ENCODE peak calls at places on chromosomes 6 and 20, in seven cellular contexts. One of them, this sample, is unnamed.

GRCh38 chr6:2626381-2626780 is 124.3 kb downstream of the MYLK4 start:
- DNase-seq in body of pancreas: no peak
- DNase-seq in GM20000: no peak
- DNase-seq in lower lobe of right lung: no peak
- DNase-seq in uterus: no peak
- DNase-seq in dorsolateral prefrontal cortex: no peak
- DNase-seq in activated CD8-positive, alpha-beta T cell treated with anti-CD3 and anti-CD28 coated beads for 36 hours: no peak
- DNase-seq in this sample: no peak

GRCh38 chr6:38337819-38338465 is 301.8 kb downstream of the BTBD9 start:
- DNase-seq in uterus: no peak
- DNase-seq in lower lobe of right lung: no peak
- DNase-seq in activated CD8-positive, alpha-beta T cell treated with anti-CD3 and anti-CD28 coated beads for 36 hours: no peak
- DNase-seq in body of pancreas: no peak
- DNase-seq in GM20000: no peak
- DNase-seq in dorsolateral prefrontal cortex: no peak
- DNase-seq in this sample: no peak

GRCh38 chr6:11196511-11197174 is 35.8 kb downstream of the NEDD9 start:
- DNase-seq in uterus: no peak
- DNase-seq in body of pancreas: no peak
- DNase-seq in GM20000: no peak
- DNase-seq in dorsolateral prefrontal cortex: no peak
- DNase-seq in activated CD8-positive, alpha-beta T cell treated with anti-CD3 and anti-CD28 coated beads for 36 hours: no peak
- DNase-seq in lower lobe of right lung: no peak
- DNase-seq in this sample: no peak

GRCh38 chr20:64055893-64056638 is 6.6 kb upstream of the SOX18 start:
- DNase-seq in body of pancreas: no peak
- DNase-seq in uterus: peak
- DNase-seq in GM20000: no peak
- DNase-seq in activated CD8-positive, alpha-beta T cell treated with anti-CD3 and anti-CD28 coated beads for 36 hours: no peak
- DNase-seq in lower lobe of right lung: peak
- DNase-seq in dorsolateral prefrontal cortex: no peak
- DNase-seq in this sample: no peak

GRCh38 chr6:170139531-170139930 is 151.3 kb downstream of the DLL1 start:
- DNase-seq in body of pancreas: no peak
- DNase-seq in lower lobe of right lung: no peak
- DNase-seq in GM20000: no peak
- DNase-seq in uterus: no peak
- DNase-seq in activated CD8-positive, alpha-beta T cell treated with anti-CD3 and anti-CD28 coated beads for 36 hours: no peak
- DNase-seq in dorsolateral prefrontal cortex: no peak
- DNase-seq in this sample: no peak

GRCh38 chr6:107624541-107624940 is 134.6 kb downstream of the SOBP start:
- DNase-seq in body of pancreas: no peak
- DNase-seq in GM20000: no peak
- DNase-seq in uterus: no peak
- DNase-seq in lower lobe of right lung: no peak
- DNase-seq in activated CD8-positive, alpha-beta T cell treated with anti-CD3 and anti-CD28 coated beads for 36 hours: no peak
- DNase-seq in dorsolateral prefrontal cortex: no peak
- DNase-seq in this sample: no peak

GRCh38 chr6:145964948-145965366 is 799 bp upstream of the SHPRH start:
- DNase-seq in body of pancreas: no peak
- DNase-seq in dorsolateral prefrontal cortex: no peak
- DNase-seq in uterus: no peak
- DNase-seq in GM20000: no peak
- DNase-seq in lower lobe of right lung: no peak
- DNase-seq in activated CD8-positive, alpha-beta T cell treated with anti-CD3 and anti-CD28 coated beads for 36 hours: no peak
- DNase-seq in this sample: no peak

GRCh38 chr6:88760091-88760490 is 203.3 kb downstream of the RNGTT start:
- DNase-seq in dorsolateral prefrontal cortex: no peak
- DNase-seq in body of pancreas: no peak
- DNase-seq in activated CD8-positive, alpha-beta T cell treated with anti-CD3 and anti-CD28 coated beads for 36 hours: no peak
- DNase-seq in GM20000: no peak
- DNase-seq in lower lobe of right lung: no peak
- DNase-seq in uterus: no peak
- DNase-seq in this sample: no peak

GRCh38 chr6:143872211-143872610 is 7.9 kb downstream of the ZC2HC1B start:
- DNase-seq in dorsolateral prefrontal cortex: no peak
- DNase-seq in lower lobe of right lung: no peak
- DNase-seq in GM20000: peak
- DNase-seq in body of pancreas: no peak
- DNase-seq in activated CD8-positive, alpha-beta T cell treated with anti-CD3 and anti-CD28 coated beads for 36 hours: peak
- DNase-seq in uterus: no peak
- DNase-seq in this sample: no peak

GRCh38 chr20:2986466-2986865 is 57.0 kb upstream of the GNRH2 start:
- DNase-seq in dorsolateral prefrontal cortex: no peak
- DNase-seq in uterus: no peak
- DNase-seq in body of pancreas: peak
- DNase-seq in GM20000: no peak
- DNase-seq in activated CD8-positive, alpha-beta T cell treated with anti-CD3 and anti-CD28 coated beads for 36 hours: peak
- DNase-seq in lower lobe of right lung: no peak
- DNase-seq in this sample: no peak

GRCh38 chr20:19539191-19539590 is 218.9 kb upstream of the RIN2 start:
- DNase-seq in GM20000: no peak
- DNase-seq in uterus: no peak
- DNase-seq in dorsolateral prefrontal cortex: no peak
- DNase-seq in body of pancreas: no peak
- DNase-seq in activated CD8-positive, alpha-beta T cell treated with anti-CD3 and anti-CD28 coated beads for 36 hours: no peak
- DNase-seq in lower lobe of right lung: no peak
- DNase-seq in this sample: no peak

GRCh38 chr20:55415567-55416142 is 589.7 kb downstream of the CBLN4 start:
- DNase-seq in activated CD8-positive, alpha-beta T cell treated with anti-CD3 and anti-CD28 coated beads for 36 hours: no peak
- DNase-seq in dorsolateral prefrontal cortex: no peak
- DNase-seq in lower lobe of right lung: no peak
- DNase-seq in GM20000: no peak
- DNase-seq in uterus: no peak
- DNase-seq in body of pancreas: no peak
- DNase-seq in this sample: no peak
- TF ChIP-seq CTCF in activated CD8-positive, alpha-beta T cell treated with anti-CD3 and anti-CD28 coated beads for 36 hours: no peak
- TF ChIP-seq CTCF in dorsolateral prefrontal cortex: peak
- TF ChIP-seq CTCF in lower lobe of right lung: no peak
- TF ChIP-seq CTCF in GM20000: no peak
- TF ChIP-seq CTCF in uterus: peak
- TF ChIP-seq CTCF in body of pancreas: no peak
- TF ChIP-seq CTCF in this sample: peak

GRCh38 chr6:138406443-138406842 is 2.4 kb downstream of the HEBP2 start:
- DNase-seq in activated CD8-positive, alpha-beta T cell treated with anti-CD3 and anti-CD28 coated beads for 36 hours: no peak
- DNase-seq in lower lobe of right lung: no peak
- DNase-seq in dorsolateral prefrontal cortex: no peak
- DNase-seq in GM20000: no peak
- DNase-seq in uterus: no peak
- DNase-seq in body of pancreas: no peak
- DNase-seq in this sample: no peak
- TF ChIP-seq CTCF in activated CD8-positive, alpha-beta T cell treated with anti-CD3 and anti-CD28 coated beads for 36 hours: no peak
- TF ChIP-seq CTCF in lower lobe of right lung: no peak
- TF ChIP-seq CTCF in dorsolateral prefrontal cortex: no peak
- TF ChIP-seq CTCF in GM20000: no peak
- TF ChIP-seq CTCF in uterus: no peak
- TF ChIP-seq CTCF in body of pancreas: no peak
- TF ChIP-seq CTCF in this sample: no peak

GRCh38 chr6:51618563-51618962 is 468.9 kb downstream of the PKHD1 start:
- DNase-seq in lower lobe of right lung: no peak
- DNase-seq in body of pancreas: no peak
- DNase-seq in activated CD8-positive, alpha-beta T cell treated with anti-CD3 and anti-CD28 coated beads for 36 hours: no peak
- DNase-seq in dorsolateral prefrontal cortex: no peak
- DNase-seq in uterus: no peak
- DNase-seq in GM20000: no peak
- DNase-seq in this sample: no peak
- TF ChIP-seq CTCF in lower lobe of right lung: peak
- TF ChIP-seq CTCF in body of pancreas: peak
- TF ChIP-seq CTCF in activated CD8-positive, alpha-beta T cell treated with anti-CD3 and anti-CD28 coated beads for 36 hours: no peak
- TF ChIP-seq CTCF in dorsolateral prefrontal cortex: peak
- TF ChIP-seq CTCF in uterus: no peak
- TF ChIP-seq CTCF in GM20000: no peak
- TF ChIP-seq CTCF in this sample: peak

GRCh38 chr6:25504661-25505060 is 147.4 kb upstream of the SCGN start:
- DNase-seq in dorsolateral prefrontal cortex: no peak
- DNase-seq in uterus: no peak
- DNase-seq in activated CD8-positive, alpha-beta T cell treated with anti-CD3 and anti-CD28 coated beads for 36 hours: no peak
- DNase-seq in body of pancreas: no peak
- DNase-seq in GM20000: no peak
- DNase-seq in lower lobe of right lung: no peak
- DNase-seq in this sample: no peak

GRCh38 chr6:25508051-25508450 is 144.0 kb upstream of the SCGN start:
- DNase-seq in uterus: no peak
- DNase-seq in dorsolateral prefrontal cortex: no peak
- DNase-seq in body of pancreas: peak
- DNase-seq in lower lobe of right lung: no peak
- DNase-seq in GM20000: no peak
- DNase-seq in activated CD8-positive, alpha-beta T cell treated with anti-CD3 and anti-CD28 coated beads for 36 hours: no peak
- DNase-seq in this sample: no peak

GRCh38 chr6:25511386-25511785 is 140.6 kb upstream of the SCGN start:
- DNase-seq in dorsolateral prefrontal cortex: no peak
- DNase-seq in GM20000: no peak
- DNase-seq in body of pancreas: no peak
- DNase-seq in uterus: no peak
- DNase-seq in lower lobe of right lung: no peak
- DNase-seq in activated CD8-positive, alpha-beta T cell treated with anti-CD3 and anti-CD28 coated beads for 36 hours: no peak
- DNase-seq in this sample: no peak

GRCh38 chr6:25503686-25504085 is 148.3 kb upstream of the SCGN start:
- DNase-seq in GM20000: no peak
- DNase-seq in lower lobe of right lung: no peak
- DNase-seq in uterus: no peak
- DNase-seq in activated CD8-positive, alpha-beta T cell treated with anti-CD3 and anti-CD28 coated beads for 36 hours: no peak
- DNase-seq in body of pancreas: no peak
- DNase-seq in dorsolateral prefrontal cortex: no peak
- DNase-seq in this sample: no peak

DNA sequence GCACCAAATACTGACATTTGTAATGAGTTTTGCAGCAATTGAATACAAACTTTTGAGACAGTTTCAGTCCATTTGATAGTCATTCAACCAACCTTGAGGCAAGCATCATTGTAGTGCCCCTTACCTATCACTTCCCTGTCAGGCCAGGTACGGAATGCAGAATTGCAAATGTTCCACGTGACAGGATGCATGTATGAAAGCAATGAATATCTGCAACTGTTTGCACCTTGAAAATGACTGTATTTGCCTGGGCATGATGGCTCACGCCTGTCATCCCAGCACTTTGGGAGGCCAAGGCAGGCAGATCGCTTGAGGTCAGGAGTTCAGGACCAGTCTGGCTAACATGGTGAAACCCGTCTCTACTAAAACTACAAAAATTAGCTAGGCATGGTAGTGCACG is 146.0 kb upstream of the SCGN start:
- DNase-seq in dorsolateral prefrontal cortex: no peak
- DNase-seq in GM20000: no peak
- DNase-seq in lower lobe of right lung: no peak
- DNase-seq in body of pancreas: no peak
- DNase-seq in activated CD8-positive, alpha-beta T cell treated with anti-CD3 and anti-CD28 coated beads for 36 hours: no peak
- DNase-seq in uterus: no peak
- DNase-seq in this sample: no peak
- TF ChIP-seq CTCF in dorsolateral prefrontal cortex: no peak
- TF ChIP-seq CTCF in GM20000: no peak
- TF ChIP-seq CTCF in lower lobe of right lung: no peak
- TF ChIP-seq CTCF in body of pancreas: no peak
- TF ChIP-seq CTCF in activated CD8-positive, alpha-beta T cell treated with anti-CD3 and anti-CD28 coated beads for 36 hours: no peak
- TF ChIP-seq CTCF in uterus: no peak
- TF ChIP-seq CTCF in this sample: no peak

GRCh38 chr6:33314943-33315752 is 1.3 kb upstream of the TAPBP start:
- DNase-seq in uterus: no peak
- DNase-seq in activated CD8-positive, alpha-beta T cell treated with anti-CD3 and anti-CD28 coated beads for 36 hours: no peak
- DNase-seq in body of pancreas: peak
- DNase-seq in lower lobe of right lung: peak
- DNase-seq in dorsolateral prefrontal cortex: no peak
- DNase-seq in GM20000: peak
- DNase-seq in this sample: no peak
- TF ChIP-seq CTCF in uterus: no peak
- TF ChIP-seq CTCF in activated CD8-positive, alpha-beta T cell treated with anti-CD3 and anti-CD28 coated beads for 36 hours: no peak
- TF ChIP-seq CTCF in body of pancreas: no peak
- TF ChIP-seq CTCF in lower lobe of right lung: no peak
- TF ChIP-seq CTCF in dorsolateral prefrontal cortex: no peak
- TF ChIP-seq CTCF in GM20000: no peak
- TF ChIP-seq CTCF in this sample: no peak

GRCh38 chr6:75876152-75876551 is 127.1 kb downstream of the MYO6 start:
- DNase-seq in lower lobe of right lung: no peak
- DNase-seq in dorsolateral prefrontal cortex: no peak
- DNase-seq in GM20000: no peak
- DNase-seq in body of pancreas: no peak
- DNase-seq in activated CD8-positive, alpha-beta T cell treated with anti-CD3 and anti-CD28 coated beads for 36 hours: no peak
- DNase-seq in uterus: no peak
- DNase-seq in this sample: no peak
- TF ChIP-seq CTCF in lower lobe of right lung: no peak
- TF ChIP-seq CTCF in dorsolateral prefrontal cortex: no peak
- TF ChIP-seq CTCF in GM20000: no peak
- TF ChIP-seq CTCF in body of pancreas: no peak
- TF ChIP-seq CTCF in activated CD8-positive, alpha-beta T cell treated with anti-CD3 and anti-CD28 coated beads for 36 hours: no peak
- TF ChIP-seq CTCF in uterus: no peak
- TF ChIP-seq CTCF in this sample: no peak